ENCODE peak calls at places on chromosome 19, in five cellular contexts. J is thoracic aorta; K is heart left ventricle; Q is CD4-positive, alpha-beta T cell; N is H9. S is an unnamed sample.

GRCh38 chr19:10454267-10454666 is 33.9 kb downstream of the PDE4A start:
- DNase-seq in J (no peak), K (no peak), Q (no peak), N (peak; percentile 80), S (peak; percentile 68)

GRCh38 chr19:50003810-50004419 is 21.3 kb downstream of the VRK3 start:
- DNase-seq in J (peak; percentile 59), K (no peak), Q (no peak), N (no peak), S (no peak)

GRCh38 chr19:40465025-40465780 is at the start of gene BLVRB:
- DNase-seq in J (no peak), K (no peak), Q (no peak), N (no peak), S (no peak)

GRCh38 chr19:14366529-14366928 is 14.7 kb upstream of the ADGRE5 start:
- DNase-seq in J (peak; percentile 40), K (peak; percentile 79), Q (peak; percentile 92), N (peak; percentile 92), S (no peak)

GRCh38 chr19:8307965-8308866 is at the start of gene CD320:
- DNase-seq in J (peak; percentile 43), K (peak; percentile 94), Q (peak; percentile 85), N (peak; percentile 87), S (peak; percentile 96)

GRCh38 chr19:24071078-24071477 is 15.9 kb upstream of the ZNF254 start:
- DNase-seq in J (no peak), K (no peak), Q (no peak), N (no peak), S (no peak)

GRCh38 chr19:42596391-42597071 is 1.8 kb upstream of the CEACAM8 start:
- DNase-seq in J (no peak), K (peak; percentile 72), Q (peak; percentile 50), N (peak; percentile 59), S (no peak)

GRCh38 chr19:46787331-46788100 is 878 bp downstream of the SLC1A5 start:
- DNase-seq in J (no peak), K (peak; percentile 80), Q (peak; percentile 49), N (peak; percentile 56), S (peak; percentile 62)

GRCh38 chr19:2529473-2529918 is 53.6 kb downstream of the GADD45B start:
- DNase-seq in J (no peak), K (no peak), Q (no peak), N (no peak), S (no peak)

GRCh38 chr19:50223439-50223716 is 20.0 kb downstream of the MYH14 start:
- DNase-seq in J (no peak), K (no peak), Q (no peak), N (no peak), S (no peak)

GRCh38 chr19:2479556-2480194 is 3.7 kb downstream of the GADD45B start:
- DNase-seq in J (no peak), K (no peak), Q (no peak), N (no peak), S (no peak)

GRCh38 chr19:45919678-45920077 is 5.1 kb upstream of the NANOS2 start:
- DNase-seq in J (no peak), K (no peak), Q (no peak), N (no peak), S (no peak)

GRCh38 chr19:55113570-55114039 is 3.8 kb downstream of the PPP1R12C start:
- DNase-seq in J (peak; percentile 92), K (peak; percentile 85), Q (no peak), N (peak; percentile 86), S (no peak)

GRCh38 chr19:22620401-22620800 is 13.7 kb upstream of the ZNF492 start:
- DNase-seq in J (no peak), K (peak; percentile 25), Q (no peak), N (no peak), S (no peak)

GRCh38 chr19:33098023-33098652 is 17.2 kb downstream of the GPATCH1 start:
- DNase-seq in J (no peak), K (no peak), Q (no peak), N (no peak), S (no peak)

GRCh38 chr19:33400856-33401682 is 27.6 kb downstream of the CEBPG start:
- DNase-seq in J (no peak), K (no peak), Q (no peak), N (no peak), S (no peak)

GRCh38 chr19:7542556-7543348 is 7.2 kb downstream of the PNPLA6 start:
- DNase-seq in J (no peak), K (no peak), Q (no peak), N (no peak), S (no peak)

GRCh38 chr19:2962018-2962670 is 15.2 kb upstream of the TLE6 start:
- DNase-seq in J (no peak), K (no peak), Q (no peak), N (peak; percentile 62), S (peak; percentile 72)

GRCh38 chr19:45200614-45201013 is 22.0 kb downstream of the BLOC1S3 start:
- DNase-seq in J (no peak), K (no peak), Q (no peak), N (peak; percentile 73), S (no peak)

GRCh38 chr19:11069451-11070009 is 19.7 kb upstream of the LDLR start:
- DNase-seq in J (no peak), K (no peak), Q (no peak), N (no peak), S (no peak)

GRCh38 chr19:19865750-19866598 is at the start of gene ZNF253:
- DNase-seq in J (peak; percentile 93), K (peak; percentile 97), Q (peak; percentile 94), N (peak; percentile 97), S (peak; percentile 61)

GRCh38 chr19:30391554-30392551 is 19.7 kb downstream of the ZNF536 start:
- DNase-seq in J (no peak), K (no peak), Q (no peak), N (peak; percentile 41), S (no peak)

GRCh38 chr19:13401388-13401787 is 104.9 kb downstream of the CACNA1A start:
- DNase-seq in J (no peak), K (no peak), Q (no peak), N (peak; percentile 46), S (no peak)

GRCh38 chr19:729564-730381 is 21.0 kb downstream of the PALM start:
- DNase-seq in J (no peak), K (no peak), Q (no peak), N (no peak), S (no peak)

GRCh38 chr19:728011-728410 is 19.3 kb downstream of the PALM start:
- DNase-seq in J (no peak), K (peak; percentile 92), Q (no peak), N (no peak), S (no peak)

GRCh38 chr19:732325-733069 is 18.4 kb upstream of the MISP start:
- DNase-seq in J (no peak), K (no peak), Q (no peak), N (no peak), S (no peak)

GRCh38 chr19:730382-730668 is 20.6 kb upstream of the MISP start:
- DNase-seq in J (no peak), K (no peak), Q (no peak), N (no peak), S (no peak)

DNA sequence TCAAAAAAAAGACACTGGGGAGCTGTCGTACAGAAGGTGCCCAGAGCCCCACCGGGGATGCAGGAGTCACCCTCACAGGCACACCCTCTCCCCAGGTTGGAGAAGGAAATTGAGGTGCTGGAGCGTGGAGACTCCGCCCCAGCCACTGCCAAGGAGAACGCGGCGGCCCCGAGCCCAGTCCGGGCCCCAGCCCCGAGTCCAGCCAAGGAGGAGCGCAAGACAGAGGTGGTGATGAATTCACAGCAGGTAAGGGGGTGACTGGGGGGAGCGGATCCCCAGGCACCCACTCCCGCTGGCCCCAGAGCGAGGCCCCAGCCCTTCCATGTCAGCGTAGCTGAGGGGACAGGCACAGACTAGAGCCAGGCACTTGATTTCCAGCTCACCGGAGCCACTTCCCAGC is 19.9 kb upstream of the MISP start:
- DNase-seq in J (no peak), K (no peak), Q (no peak), N (no peak), S (no peak)
- TF ChIP-seq CTCF in J (no peak), K (no peak), Q (no peak), N (no peak), S (no peak)

DNA sequence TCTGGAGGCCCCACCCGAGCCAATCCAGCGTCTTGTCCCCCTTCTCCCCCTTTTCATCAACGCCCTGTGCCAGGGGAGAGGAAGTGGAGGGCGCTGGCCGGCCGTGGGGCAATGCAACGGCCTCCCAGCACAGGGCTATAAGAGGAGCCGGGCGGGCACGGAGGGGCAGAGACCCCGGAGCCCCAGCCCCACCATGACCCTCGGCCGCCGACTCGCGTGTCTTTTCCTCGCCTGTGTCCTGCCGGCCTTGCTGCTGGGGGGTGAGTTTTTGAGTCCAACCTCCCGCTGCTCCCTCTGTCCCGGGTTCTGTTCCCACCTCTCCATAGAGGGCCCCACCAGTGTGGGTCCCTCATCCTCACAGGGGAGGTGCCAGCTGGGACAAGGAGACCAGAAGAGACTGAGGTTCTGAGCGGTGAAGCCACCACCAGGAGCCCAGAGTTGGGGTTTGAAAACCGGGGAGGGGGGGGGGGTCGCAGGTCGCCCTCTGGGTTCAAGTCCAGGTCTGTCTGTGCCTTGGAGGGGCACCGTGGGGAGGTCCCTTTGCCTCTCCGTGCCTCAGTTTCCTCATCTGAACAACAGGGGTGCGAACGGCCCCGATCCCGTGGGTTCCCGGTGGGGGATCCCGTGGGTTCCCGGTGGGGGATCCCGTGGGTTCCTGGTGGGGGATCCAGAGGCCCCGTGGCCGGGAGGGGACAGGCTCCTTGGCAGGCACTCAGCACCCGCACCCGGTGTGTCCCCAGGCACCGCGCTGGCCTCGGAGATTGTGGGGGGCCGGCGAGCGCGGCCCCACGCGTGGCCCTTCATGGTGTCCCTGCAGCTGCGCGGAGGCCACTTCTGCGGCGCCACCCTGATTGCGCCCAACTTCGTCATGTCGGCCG is at the start of gene ELANE:
- DNase-seq in J (no peak), K (no peak), Q (no peak), N (no peak), S (no peak)
- TF ChIP-seq CTCF in J (no peak), K (no peak), Q (no peak), N (no peak), S (no peak)

DNA sequence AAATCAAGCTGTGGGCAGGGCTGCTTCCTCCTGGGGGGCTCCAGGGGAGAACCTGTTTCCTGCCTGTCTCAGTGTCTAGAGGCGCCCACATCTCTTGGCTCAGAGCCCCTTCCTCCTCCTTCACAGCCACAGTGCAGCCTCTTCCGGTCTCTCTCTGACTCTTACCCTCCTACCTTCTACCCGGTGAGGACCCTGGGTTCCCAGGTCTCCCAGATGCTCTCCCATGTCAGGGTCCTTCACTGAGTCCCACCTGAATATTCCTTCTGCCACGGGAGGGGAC is 153.1 kb downstream of the KDM4B start:
- DNase-seq in J (no peak), K (no peak), Q (no peak), N (no peak), S (no peak)
- TF ChIP-seq CTCF in J (no peak), K (no peak), Q (no peak), N (no peak), S (no peak)

DNA sequence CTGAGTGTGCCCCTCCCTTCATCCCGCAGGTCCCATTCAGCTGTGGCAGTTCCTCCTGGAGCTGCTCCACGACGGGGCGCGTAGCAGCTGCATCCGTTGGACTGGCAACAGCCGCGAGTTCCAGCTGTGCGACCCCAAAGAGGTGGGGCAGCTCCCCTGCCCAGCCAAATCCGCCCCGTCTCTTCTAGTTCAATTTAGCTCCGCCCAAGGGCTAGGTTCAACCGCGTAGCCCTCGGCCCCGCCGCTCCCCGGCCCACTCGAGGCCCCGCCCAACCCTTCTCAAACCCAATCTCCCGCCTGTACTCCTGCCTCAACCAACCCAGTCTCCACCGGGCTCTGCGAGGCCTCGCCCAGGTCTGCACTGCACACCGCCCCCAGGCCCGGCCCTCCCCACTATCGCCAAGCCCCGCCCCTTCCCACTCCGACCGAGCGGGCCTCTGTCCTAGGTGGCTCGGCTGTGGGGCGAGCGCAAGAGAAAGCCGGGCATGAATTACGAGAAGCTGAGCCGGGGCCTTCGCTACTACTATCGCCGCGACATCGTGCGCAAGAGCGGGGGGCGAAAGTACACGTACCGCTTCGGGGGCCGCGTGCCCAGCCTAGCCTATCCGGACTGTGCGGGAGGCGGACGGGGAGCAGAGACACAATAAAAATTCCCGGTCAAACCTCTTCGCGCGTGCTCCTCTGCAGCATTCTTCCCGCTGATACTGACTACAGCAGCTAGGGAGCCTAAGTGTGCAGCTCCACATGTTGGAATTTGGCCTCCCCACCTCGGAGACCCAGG is 2.9 kb downstream of the ETV2 start:
- DNase-seq in J (peak; percentile 90), K (peak; percentile 97), Q (peak; percentile 93), N (peak; percentile 99), S (peak; percentile 92)
- TF ChIP-seq CTCF in J (no peak), K (no peak), Q (no peak), N (no peak), S (no peak)